ENCODE peak calls at places on chromosomes 6 and 20, in eight cellular contexts. P, S, U, E, Y, I, F and O are unnamed samples.

GRCh38 chr6:38588631-38589366 is 50.9 kb downstream of the BTBD9 start:
- DNase-seq in P (peak; percentile 5), S (no peak), U (no peak), E (peak; percentile 44), Y (peak; percentile 91), I (no peak), F (no peak), O (peak; percentile 41)

GRCh38 chr20:47220161-47220582 is 136.3 kb downstream of the ZMYND8 start:
- DNase-seq in P (peak; percentile 68), S (no peak), U (peak; percentile 31), E (no peak), Y (no peak), I (peak; percentile 20), F (peak; percentile 2), O (peak; percentile 43)

GRCh38 chr6:41255638-41256246 is 27.6 kb downstream of the TREML4 start:
- DNase-seq in P (no peak), S (no peak), U (no peak), E (no peak), Y (no peak), I (no peak), F (no peak), O (no peak)

GRCh38 chr20:25285091-25285647 is 37.3 kb downstream of the PYGB start:
- DNase-seq in P (peak; percentile 50), S (no peak), U (no peak), E (no peak), Y (no peak), I (no peak), F (no peak), O (no peak)

GRCh38 chr6:112180095-112180820 is 74.1 kb downstream of the LAMA4 start:
- DNase-seq in P (peak; percentile 85), S (no peak), U (peak; percentile 36), E (peak; percentile 56), Y (peak; percentile 80), I (no peak), F (peak; percentile 73), O (peak; percentile 79)

GRCh38 chr6:119426619-119427018 is 77.1 kb upstream of the MAN1A1 start:
- DNase-seq in P (no peak), S (no peak), U (no peak), E (peak; percentile 7), Y (no peak), I (no peak), F (no peak), O (peak; percentile 81)

GRCh38 chr20:25319241-25320034 is 71.2 kb downstream of the ABHD12 start:
- DNase-seq in P (no peak), S (no peak), U (no peak), E (no peak), Y (no peak), I (no peak), F (peak; percentile 75), O (no peak)

GRCh38 chr6:101961357-101961756 is 567.8 kb downstream of the GRIK2 start:
- DNase-seq in P (no peak), S (no peak), U (no peak), E (peak; percentile 2), Y (no peak), I (no peak), F (no peak), O (no peak)

GRCh38 chr6:44397424-44398169 is 10.1 kb downstream of the CDC5L start:
- DNase-seq in P (peak; percentile 7), S (no peak), U (no peak), E (no peak), Y (no peak), I (no peak), F (no peak), O (no peak)

GRCh38 chr6:4549556-4550226 is 226.5 kb upstream of the CDYL start:
- DNase-seq in P (no peak), S (no peak), U (no peak), E (no peak), Y (no peak), I (no peak), F (no peak), O (no peak)

GRCh38 chr6:90397929-90398674 is 101.5 kb upstream of the BACH2 start:
- DNase-seq in P (peak; percentile 34), S (peak; percentile 57), U (peak; percentile 79), E (peak; percentile 76), Y (peak; percentile 54), I (no peak), F (no peak), O (no peak)

GRCh38 chr6:30885481-30885998 is 1.2 kb downstream of the DDR1 start:
- DNase-seq in P (no peak), S (no peak), U (no peak), E (peak; percentile 21), Y (peak; percentile 73), I (peak; percentile 48), F (peak; percentile 65), O (peak; percentile 19)

GRCh38 chr20:11790047-11790446 is 127.6 kb upstream of the BTBD3 start:
- DNase-seq in P (no peak), S (no peak), U (no peak), E (no peak), Y (no peak), I (no peak), F (no peak), O (peak; percentile 7)

GRCh38 chr6:12324096-12324495 is 33.9 kb downstream of the EDN1 start:
- DNase-seq in P (no peak), S (no peak), U (no peak), E (peak; percentile 98), Y (peak; percentile 99), I (peak; percentile 52), F (peak; percentile 5), O (peak; percentile 71)

GRCh38 chr20:47501117-47501482 is 587 bp upstream of the NCOA3 start:
- DNase-seq in P (no peak), S (no peak), U (no peak), E (peak; percentile 2), Y (no peak), I (no peak), F (no peak), O (no peak)

GRCh38 chr6:127635091-127635490 is 58.1 kb downstream of the C6orf58 start:
- DNase-seq in P (no peak), S (no peak), U (no peak), E (no peak), Y (no peak), I (no peak), F (no peak), O (no peak)

GRCh38 chr6:6315660-6316059 is 4.8 kb downstream of the F13A1 start:
- DNase-seq in P (peak; percentile 55), S (no peak), U (no peak), E (no peak), Y (peak; percentile 25), I (peak; percentile 8), F (peak; percentile 48), O (peak; percentile 50)

GRCh38 chr6:35505985-35506384 is 6.7 kb downstream of the TULP1 start:
- DNase-seq in P (no peak), S (no peak), U (no peak), E (no peak), Y (no peak), I (no peak), F (no peak), O (no peak)

GRCh38 chr6:114007451-114007953 is 36.6 kb upstream of the HDAC2 start:
- DNase-seq in P (no peak), S (no peak), U (peak; percentile 14), E (peak; percentile 42), Y (no peak), I (no peak), F (no peak), O (peak; percentile 62)

GRCh38 chr6:6379573-6379972 is 59.1 kb upstream of the F13A1 start:
- DNase-seq in P (peak; percentile 26), S (no peak), U (no peak), E (peak; percentile 3), Y (peak; percentile 81), I (no peak), F (peak; percentile 32), O (no peak)